ENCODE peak calls at places on chromosomes 7 and 10, in ten cellular contexts. Z, U, O, G, L, E, J, D, A and Y are unnamed samples.
A peak's percentile ranks its signal among the peaks of the same experiment; 100 is the strongest.

GRCh38 chr7:51316666-51317581 is at the start of gene COBL:
- DNase-seq in Z (peak; percentile 9), U (peak; percentile 43), O (no peak), G (peak; percentile 6), L (no peak), E (peak; percentile 35), J (no peak), D (no peak), A (no peak), Y (peak; percentile 19)

GRCh38 chr10:24475598-24475997 is 248.1 kb downstream of the ARHGAP21 start:
- DNase-seq in Z (no peak), U (no peak), O (no peak), G (no peak), L (no peak), E (no peak), J (no peak), D (no peak), A (no peak), Y (no peak)

GRCh38 chr10:93992400-93993030 is 1.2 kb upstream of the PLCE1 start:
- DNase-seq in Z (peak; percentile 5), U (no peak), O (peak; percentile 32), G (no peak), L (peak; percentile 45), E (no peak), J (no peak), D (peak; percentile 56), A (no peak), Y (no peak)

GRCh38 chr7:12685550-12685949 is 1.9 kb upstream of the ARL4A start:
- DNase-seq in Z (peak; percentile 7), U (no peak), O (peak; percentile 43), G (peak; percentile 9), L (peak; percentile 71), E (no peak), J (no peak), D (peak; percentile 52), A (no peak), Y (peak; percentile 58)

GRCh38 chr7:32868116-32868515 is 23.4 kb downstream of the KBTBD2 start:
- DNase-seq in Z (no peak), U (no peak), O (no peak), G (no peak), L (no peak), E (peak; percentile 41), J (no peak), D (no peak), A (no peak), Y (no peak)

GRCh38 chr10:132606536-132607316 is 69.1 kb downstream of the INPP5A start:
- DNase-seq in Z (no peak), U (no peak), O (no peak), G (no peak), L (peak; percentile 57), E (peak; percentile 73), J (no peak), D (no peak), A (no peak), Y (peak; percentile 87)

GRCh38 chr10:3136336-3136735 is 36.2 kb downstream of the PITRM1 start:
- DNase-seq in Z (no peak), U (no peak), O (no peak), G (peak; percentile 3), L (peak; percentile 76), E (peak; percentile 56), J (no peak), D (no peak), A (no peak), Y (peak; percentile 42)

GRCh38 chr7:138239244-138239643 is 163.0 kb downstream of the AKR1D1 start:
- DNase-seq in Z (no peak), U (no peak), O (no peak), G (no peak), L (peak; percentile 39), E (no peak), J (no peak), D (peak; percentile 12), A (no peak), Y (no peak)

GRCh38 chr10:115432188-115432819 is 339.1 kb downstream of the ATRNL1 start:
- DNase-seq in Z (no peak), U (no peak), O (peak; percentile 7), G (peak; percentile 14), L (peak; percentile 11), E (no peak), J (no peak), D (peak; percentile 43), A (no peak), Y (no peak)

GRCh38 chr7:135755351-135755753 is 6.7 kb upstream of the FAM180A start:
- DNase-seq in Z (no peak), U (no peak), O (no peak), G (no peak), L (no peak), E (peak; percentile 42), J (no peak), D (no peak), A (no peak), Y (peak; percentile 46)